ENCODE peak calls at places on chromosomes 6 and 20, in seven cellular contexts. One of them, this sample, is unnamed.

GRCh38 chr20:3203315-3204123 is 963 bp downstream of the DDRGK1 start:
- DNase-seq in kidney glomerular epithelial cell: no peak
- DNase-seq in activated gamma-delta T cell treated with Interleukin-2 at 50 U/mL for 16 hours: no peak
- DNase-seq in GM10248: peak
- DNase-seq in tibial artery: no peak
- DNase-seq in activated CD4-positive, alpha-beta memory T cell treated with anti-CD3 and anti-CD28 coated beads, Interleukin-2, amount 10 ng/mL, durations not matched to agents 7 days and 5 days: peak
- DNase-seq in activated naive CD8-positive, alpha-beta T cell treated with anti-CD3 and anti-CD28 coated beads, Interleukin-2, amount 50 U/mL, for 24 hours: peak
- DNase-seq in this sample: no peak

GRCh38 chr6:133436652-133437051 is 195.5 kb downstream of the EYA4 start:
- DNase-seq in kidney glomerular epithelial cell: no peak
- DNase-seq in activated gamma-delta T cell treated with Interleukin-2 at 50 U/mL for 16 hours: no peak
- DNase-seq in GM10248: no peak
- DNase-seq in tibial artery: no peak
- DNase-seq in activated CD4-positive, alpha-beta memory T cell treated with anti-CD3 and anti-CD28 coated beads, Interleukin-2, amount 10 ng/mL, durations not matched to agents 7 days and 5 days: no peak
- DNase-seq in activated naive CD8-positive, alpha-beta T cell treated with anti-CD3 and anti-CD28 coated beads, Interleukin-2, amount 50 U/mL, for 24 hours: no peak
- DNase-seq in this sample: no peak

GRCh38 chr6:92989656-92990055 is 429.7 kb downstream of the EPHA7 start:
- DNase-seq in kidney glomerular epithelial cell: no peak
- DNase-seq in activated gamma-delta T cell treated with Interleukin-2 at 50 U/mL for 16 hours: no peak
- DNase-seq in GM10248: no peak
- DNase-seq in tibial artery: no peak
- DNase-seq in activated CD4-positive, alpha-beta memory T cell treated with anti-CD3 and anti-CD28 coated beads, Interleukin-2, amount 10 ng/mL, durations not matched to agents 7 days and 5 days: no peak
- DNase-seq in activated naive CD8-positive, alpha-beta T cell treated with anti-CD3 and anti-CD28 coated beads, Interleukin-2, amount 50 U/mL, for 24 hours: no peak
- DNase-seq in this sample: no peak

GRCh38 chr20:33832113-33832853 is 21.1 kb downstream of the CHMP4B start:
- DNase-seq in kidney glomerular epithelial cell: peak
- DNase-seq in activated gamma-delta T cell treated with Interleukin-2 at 50 U/mL for 16 hours: no peak
- DNase-seq in GM10248: no peak
- DNase-seq in tibial artery: no peak
- DNase-seq in activated CD4-positive, alpha-beta memory T cell treated with anti-CD3 and anti-CD28 coated beads, Interleukin-2, amount 10 ng/mL, durations not matched to agents 7 days and 5 days: no peak
- DNase-seq in activated naive CD8-positive, alpha-beta T cell treated with anti-CD3 and anti-CD28 coated beads, Interleukin-2, amount 50 U/mL, for 24 hours: no peak
- DNase-seq in this sample: peak

GRCh38 chr6:142400495-142400894 is 98.7 kb downstream of the ADGRG6 start:
- DNase-seq in kidney glomerular epithelial cell: peak
- DNase-seq in activated gamma-delta T cell treated with Interleukin-2 at 50 U/mL for 16 hours: no peak
- DNase-seq in GM10248: no peak
- DNase-seq in tibial artery: no peak
- DNase-seq in activated CD4-positive, alpha-beta memory T cell treated with anti-CD3 and anti-CD28 coated beads, Interleukin-2, amount 10 ng/mL, durations not matched to agents 7 days and 5 days: no peak
- DNase-seq in activated naive CD8-positive, alpha-beta T cell treated with anti-CD3 and anti-CD28 coated beads, Interleukin-2, amount 50 U/mL, for 24 hours: no peak
- DNase-seq in this sample: no peak

GRCh38 chr20:63121246-63121645 is 94.7 kb downstream of the YTHDF1 start:
- DNase-seq in kidney glomerular epithelial cell: no peak
- DNase-seq in activated gamma-delta T cell treated with Interleukin-2 at 50 U/mL for 16 hours: no peak
- DNase-seq in GM10248: no peak
- DNase-seq in tibial artery: peak
- DNase-seq in activated CD4-positive, alpha-beta memory T cell treated with anti-CD3 and anti-CD28 coated beads, Interleukin-2, amount 10 ng/mL, durations not matched to agents 7 days and 5 days: no peak
- DNase-seq in activated naive CD8-positive, alpha-beta T cell treated with anti-CD3 and anti-CD28 coated beads, Interleukin-2, amount 50 U/mL, for 24 hours: no peak
- DNase-seq in this sample: no peak

GRCh38 chr20:39133205-39133604 is 171.1 kb downstream of the DHX35 start:
- DNase-seq in kidney glomerular epithelial cell: no peak
- DNase-seq in activated gamma-delta T cell treated with Interleukin-2 at 50 U/mL for 16 hours: no peak
- DNase-seq in GM10248: no peak
- DNase-seq in tibial artery: no peak
- DNase-seq in activated CD4-positive, alpha-beta memory T cell treated with anti-CD3 and anti-CD28 coated beads, Interleukin-2, amount 10 ng/mL, durations not matched to agents 7 days and 5 days: no peak
- DNase-seq in activated naive CD8-positive, alpha-beta T cell treated with anti-CD3 and anti-CD28 coated beads, Interleukin-2, amount 50 U/mL, for 24 hours: no peak
- DNase-seq in this sample: no peak

GRCh38 chr6:39054577-39055142 is 6.1 kb downstream of the GLP1R start:
- DNase-seq in kidney glomerular epithelial cell: no peak
- DNase-seq in activated gamma-delta T cell treated with Interleukin-2 at 50 U/mL for 16 hours: no peak
- DNase-seq in GM10248: no peak
- DNase-seq in tibial artery: peak
- DNase-seq in activated CD4-positive, alpha-beta memory T cell treated with anti-CD3 and anti-CD28 coated beads, Interleukin-2, amount 10 ng/mL, durations not matched to agents 7 days and 5 days: no peak
- DNase-seq in activated naive CD8-positive, alpha-beta T cell treated with anti-CD3 and anti-CD28 coated beads, Interleukin-2, amount 50 U/mL, for 24 hours: no peak
- DNase-seq in this sample: no peak

GRCh38 chr20:63754008-63754407 is 14.4 kb downstream of the SLC2A4RG start:
- DNase-seq in kidney glomerular epithelial cell: no peak
- DNase-seq in activated gamma-delta T cell treated with Interleukin-2 at 50 U/mL for 16 hours: no peak
- DNase-seq in GM10248: no peak
- DNase-seq in tibial artery: no peak
- DNase-seq in activated CD4-positive, alpha-beta memory T cell treated with anti-CD3 and anti-CD28 coated beads, Interleukin-2, amount 10 ng/mL, durations not matched to agents 7 days and 5 days: no peak
- DNase-seq in activated naive CD8-positive, alpha-beta T cell treated with anti-CD3 and anti-CD28 coated beads, Interleukin-2, amount 50 U/mL, for 24 hours: no peak
- DNase-seq in this sample: no peak

GRCh38 chr6:35385457-35386202 is 43.3 kb downstream of the PPARD start:
- DNase-seq in kidney glomerular epithelial cell: no peak
- DNase-seq in activated gamma-delta T cell treated with Interleukin-2 at 50 U/mL for 16 hours: no peak
- DNase-seq in GM10248: no peak
- DNase-seq in tibial artery: no peak
- DNase-seq in activated CD4-positive, alpha-beta memory T cell treated with anti-CD3 and anti-CD28 coated beads, Interleukin-2, amount 10 ng/mL, durations not matched to agents 7 days and 5 days: no peak
- DNase-seq in activated naive CD8-positive, alpha-beta T cell treated with anti-CD3 and anti-CD28 coated beads, Interleukin-2, amount 50 U/mL, for 24 hours: no peak
- DNase-seq in this sample: no peak

GRCh38 chr6:41843178-41843577 is 52.0 kb downstream of the USP49 start:
- DNase-seq in kidney glomerular epithelial cell: no peak
- DNase-seq in activated gamma-delta T cell treated with Interleukin-2 at 50 U/mL for 16 hours: no peak
- DNase-seq in GM10248: no peak
- DNase-seq in tibial artery: no peak
- DNase-seq in activated CD4-positive, alpha-beta memory T cell treated with anti-CD3 and anti-CD28 coated beads, Interleukin-2, amount 10 ng/mL, durations not matched to agents 7 days and 5 days: no peak
- DNase-seq in activated naive CD8-positive, alpha-beta T cell treated with anti-CD3 and anti-CD28 coated beads, Interleukin-2, amount 50 U/mL, for 24 hours: no peak
- DNase-seq in this sample: no peak

GRCh38 chr6:25085761-25086160 is 150.0 kb upstream of the RIPOR2 start:
- DNase-seq in kidney glomerular epithelial cell: no peak
- DNase-seq in activated gamma-delta T cell treated with Interleukin-2 at 50 U/mL for 16 hours: no peak
- DNase-seq in GM10248: peak
- DNase-seq in tibial artery: no peak
- DNase-seq in activated CD4-positive, alpha-beta memory T cell treated with anti-CD3 and anti-CD28 coated beads, Interleukin-2, amount 10 ng/mL, durations not matched to agents 7 days and 5 days: no peak
- DNase-seq in activated naive CD8-positive, alpha-beta T cell treated with anti-CD3 and anti-CD28 coated beads, Interleukin-2, amount 50 U/mL, for 24 hours: no peak
- DNase-seq in this sample: no peak

GRCh38 chr6:85110943-85111342 is 338.9 kb upstream of the NT5E start:
- DNase-seq in kidney glomerular epithelial cell: no peak
- DNase-seq in activated gamma-delta T cell treated with Interleukin-2 at 50 U/mL for 16 hours: no peak
- DNase-seq in GM10248: no peak
- DNase-seq in tibial artery: no peak
- DNase-seq in activated CD4-positive, alpha-beta memory T cell treated with anti-CD3 and anti-CD28 coated beads, Interleukin-2, amount 10 ng/mL, durations not matched to agents 7 days and 5 days: no peak
- DNase-seq in activated naive CD8-positive, alpha-beta T cell treated with anti-CD3 and anti-CD28 coated beads, Interleukin-2, amount 50 U/mL, for 24 hours: no peak
- DNase-seq in this sample: no peak

GRCh38 chr6:159594106-159594749 is 98.8 kb downstream of the SOD2 start:
- DNase-seq in kidney glomerular epithelial cell: peak
- DNase-seq in activated gamma-delta T cell treated with Interleukin-2 at 50 U/mL for 16 hours: no peak
- DNase-seq in GM10248: no peak
- DNase-seq in tibial artery: no peak
- DNase-seq in activated CD4-positive, alpha-beta memory T cell treated with anti-CD3 and anti-CD28 coated beads, Interleukin-2, amount 10 ng/mL, durations not matched to agents 7 days and 5 days: no peak
- DNase-seq in activated naive CD8-positive, alpha-beta T cell treated with anti-CD3 and anti-CD28 coated beads, Interleukin-2, amount 50 U/mL, for 24 hours: peak
- DNase-seq in this sample: no peak

GRCh38 chr20:35431621-35432429 is 6.2 kb downstream of the GDF5 start:
- DNase-seq in kidney glomerular epithelial cell: no peak
- DNase-seq in activated gamma-delta T cell treated with Interleukin-2 at 50 U/mL for 16 hours: no peak
- DNase-seq in GM10248: no peak
- DNase-seq in tibial artery: no peak
- DNase-seq in activated CD4-positive, alpha-beta memory T cell treated with anti-CD3 and anti-CD28 coated beads, Interleukin-2, amount 10 ng/mL, durations not matched to agents 7 days and 5 days: no peak
- DNase-seq in activated naive CD8-positive, alpha-beta T cell treated with anti-CD3 and anti-CD28 coated beads, Interleukin-2, amount 50 U/mL, for 24 hours: no peak
- DNase-seq in this sample: no peak

GRCh38 chr6:63663147-63663877 is 27.7 kb downstream of the PHF3 start:
- DNase-seq in kidney glomerular epithelial cell: peak
- DNase-seq in activated gamma-delta T cell treated with Interleukin-2 at 50 U/mL for 16 hours: no peak
- DNase-seq in GM10248: no peak
- DNase-seq in tibial artery: no peak
- DNase-seq in activated CD4-positive, alpha-beta memory T cell treated with anti-CD3 and anti-CD28 coated beads, Interleukin-2, amount 10 ng/mL, durations not matched to agents 7 days and 5 days: no peak
- DNase-seq in activated naive CD8-positive, alpha-beta T cell treated with anti-CD3 and anti-CD28 coated beads, Interleukin-2, amount 50 U/mL, for 24 hours: no peak
- DNase-seq in this sample: no peak

GRCh38 chr6:89970609-89971337 is 76.5 kb downstream of the GJA10 start:
- DNase-seq in kidney glomerular epithelial cell: peak
- DNase-seq in activated gamma-delta T cell treated with Interleukin-2 at 50 U/mL for 16 hours: no peak
- DNase-seq in GM10248: peak
- DNase-seq in tibial artery: no peak
- DNase-seq in activated CD4-positive, alpha-beta memory T cell treated with anti-CD3 and anti-CD28 coated beads, Interleukin-2, amount 10 ng/mL, durations not matched to agents 7 days and 5 days: no peak
- DNase-seq in activated naive CD8-positive, alpha-beta T cell treated with anti-CD3 and anti-CD28 coated beads, Interleukin-2, amount 50 U/mL, for 24 hours: no peak
- DNase-seq in this sample: no peak

GRCh38 chr20:53503517-53503919 is 90.1 kb downstream of the ZNF217 start:
- DNase-seq in kidney glomerular epithelial cell: no peak
- DNase-seq in activated gamma-delta T cell treated with Interleukin-2 at 50 U/mL for 16 hours: no peak
- DNase-seq in GM10248: no peak
- DNase-seq in tibial artery: no peak
- DNase-seq in activated CD4-positive, alpha-beta memory T cell treated with anti-CD3 and anti-CD28 coated beads, Interleukin-2, amount 10 ng/mL, durations not matched to agents 7 days and 5 days: no peak
- DNase-seq in activated naive CD8-positive, alpha-beta T cell treated with anti-CD3 and anti-CD28 coated beads, Interleukin-2, amount 50 U/mL, for 24 hours: no peak
- DNase-seq in this sample: no peak

GRCh38 chr20:58224097-58224496 is 4.4 kb downstream of the ANKRD60 start:
- DNase-seq in kidney glomerular epithelial cell: no peak
- DNase-seq in activated gamma-delta T cell treated with Interleukin-2 at 50 U/mL for 16 hours: no peak
- DNase-seq in GM10248: no peak
- DNase-seq in tibial artery: no peak
- DNase-seq in activated CD4-positive, alpha-beta memory T cell treated with anti-CD3 and anti-CD28 coated beads, Interleukin-2, amount 10 ng/mL, durations not matched to agents 7 days and 5 days: no peak
- DNase-seq in activated naive CD8-positive, alpha-beta T cell treated with anti-CD3 and anti-CD28 coated beads, Interleukin-2, amount 50 U/mL, for 24 hours: peak
- DNase-seq in this sample: no peak

GRCh38 chr20:49594143-49594928 is 26.4 kb upstream of the PTGIS start:
- DNase-seq in kidney glomerular epithelial cell: no peak
- DNase-seq in activated gamma-delta T cell treated with Interleukin-2 at 50 U/mL for 16 hours: peak
- DNase-seq in GM10248: no peak
- DNase-seq in tibial artery: peak
- DNase-seq in activated CD4-positive, alpha-beta memory T cell treated with anti-CD3 and anti-CD28 coated beads, Interleukin-2, amount 10 ng/mL, durations not matched to agents 7 days and 5 days: peak
- DNase-seq in activated naive CD8-positive, alpha-beta T cell treated with anti-CD3 and anti-CD28 coated beads, Interleukin-2, amount 50 U/mL, for 24 hours: peak
- DNase-seq in this sample: no peak

GRCh38 chr6:66638099-66638498 is 931.1 kb upstream of the EYS start:
- DNase-seq in kidney glomerular epithelial cell: no peak
- DNase-seq in activated gamma-delta T cell treated with Interleukin-2 at 50 U/mL for 16 hours: no peak
- DNase-seq in GM10248: no peak
- DNase-seq in tibial artery: no peak
- DNase-seq in activated CD4-positive, alpha-beta memory T cell treated with anti-CD3 and anti-CD28 coated beads, Interleukin-2, amount 10 ng/mL, durations not matched to agents 7 days and 5 days: no peak
- DNase-seq in activated naive CD8-positive, alpha-beta T cell treated with anti-CD3 and anti-CD28 coated beads, Interleukin-2, amount 50 U/mL, for 24 hours: no peak
- DNase-seq in this sample: no peak

GRCh38 chr6:138963531-138963930 is 24.5 kb downstream of the REPS1 start:
- DNase-seq in kidney glomerular epithelial cell: no peak
- DNase-seq in activated gamma-delta T cell treated with Interleukin-2 at 50 U/mL for 16 hours: no peak
- DNase-seq in GM10248: no peak
- DNase-seq in tibial artery: no peak
- DNase-seq in activated CD4-positive, alpha-beta memory T cell treated with anti-CD3 and anti-CD28 coated beads, Interleukin-2, amount 10 ng/mL, durations not matched to agents 7 days and 5 days: no peak
- DNase-seq in activated naive CD8-positive, alpha-beta T cell treated with anti-CD3 and anti-CD28 coated beads, Interleukin-2, amount 50 U/mL, for 24 hours: no peak
- DNase-seq in this sample: no peak

GRCh38 chr6:4920914-4921410 is 82.9 kb downstream of the RPP40 start:
- DNase-seq in kidney glomerular epithelial cell: no peak
- DNase-seq in activated gamma-delta T cell treated with Interleukin-2 at 50 U/mL for 16 hours: no peak
- DNase-seq in GM10248: no peak
- DNase-seq in tibial artery: no peak
- DNase-seq in activated CD4-positive, alpha-beta memory T cell treated with anti-CD3 and anti-CD28 coated beads, Interleukin-2, amount 10 ng/mL, durations not matched to agents 7 days and 5 days: no peak
- DNase-seq in activated naive CD8-positive, alpha-beta T cell treated with anti-CD3 and anti-CD28 coated beads, Interleukin-2, amount 50 U/mL, for 24 hours: no peak
- DNase-seq in this sample: no peak

GRCh38 chr20:32274359-32274758 is 3.1 kb upstream of the KIF3B start:
- DNase-seq in kidney glomerular epithelial cell: no peak
- DNase-seq in activated gamma-delta T cell treated with Interleukin-2 at 50 U/mL for 16 hours: no peak
- DNase-seq in GM10248: no peak
- DNase-seq in tibial artery: peak
- DNase-seq in activated CD4-positive, alpha-beta memory T cell treated with anti-CD3 and anti-CD28 coated beads, Interleukin-2, amount 10 ng/mL, durations not matched to agents 7 days and 5 days: no peak
- DNase-seq in activated naive CD8-positive, alpha-beta T cell treated with anti-CD3 and anti-CD28 coated beads, Interleukin-2, amount 50 U/mL, for 24 hours: no peak
- DNase-seq in this sample: no peak

GRCh38 chr6:111759836-111760785 is 113.1 kb downstream of the FYN start:
- DNase-seq in kidney glomerular epithelial cell: no peak
- DNase-seq in activated gamma-delta T cell treated with Interleukin-2 at 50 U/mL for 16 hours: peak
- DNase-seq in GM10248: no peak
- DNase-seq in tibial artery: no peak
- DNase-seq in activated CD4-positive, alpha-beta memory T cell treated with anti-CD3 and anti-CD28 coated beads, Interleukin-2, amount 10 ng/mL, durations not matched to agents 7 days and 5 days: peak
- DNase-seq in activated naive CD8-positive, alpha-beta T cell treated with anti-CD3 and anti-CD28 coated beads, Interleukin-2, amount 50 U/mL, for 24 hours: no peak
- DNase-seq in this sample: no peak

GRCh38 chr20:45044084-45044573 is 56.8 kb downstream of the KCNS1 start:
- DNase-seq in kidney glomerular epithelial cell: peak
- DNase-seq in activated gamma-delta T cell treated with Interleukin-2 at 50 U/mL for 16 hours: peak
- DNase-seq in GM10248: peak
- DNase-seq in tibial artery: no peak
- DNase-seq in activated CD4-positive, alpha-beta memory T cell treated with anti-CD3 and anti-CD28 coated beads, Interleukin-2, amount 10 ng/mL, durations not matched to agents 7 days and 5 days: peak
- DNase-seq in activated naive CD8-positive, alpha-beta T cell treated with anti-CD3 and anti-CD28 coated beads, Interleukin-2, amount 50 U/mL, for 24 hours: no peak
- DNase-seq in this sample: peak

GRCh38 chr20:10505320-10506226 is 70.5 kb downstream of the SLX4IP start:
- DNase-seq in kidney glomerular epithelial cell: no peak
- DNase-seq in activated gamma-delta T cell treated with Interleukin-2 at 50 U/mL for 16 hours: no peak
- DNase-seq in GM10248: no peak
- DNase-seq in tibial artery: peak
- DNase-seq in activated CD4-positive, alpha-beta memory T cell treated with anti-CD3 and anti-CD28 coated beads, Interleukin-2, amount 10 ng/mL, durations not matched to agents 7 days and 5 days: no peak
- DNase-seq in activated naive CD8-positive, alpha-beta T cell treated with anti-CD3 and anti-CD28 coated beads, Interleukin-2, amount 50 U/mL, for 24 hours: no peak
- DNase-seq in this sample: no peak

GRCh38 chr6:153511896-153512496 is 380.9 kb upstream of the RGS17 start:
- DNase-seq in kidney glomerular epithelial cell: peak
- DNase-seq in activated gamma-delta T cell treated with Interleukin-2 at 50 U/mL for 16 hours: no peak
- DNase-seq in GM10248: peak
- DNase-seq in tibial artery: no peak
- DNase-seq in activated CD4-positive, alpha-beta memory T cell treated with anti-CD3 and anti-CD28 coated beads, Interleukin-2, amount 10 ng/mL, durations not matched to agents 7 days and 5 days: no peak
- DNase-seq in activated naive CD8-positive, alpha-beta T cell treated with anti-CD3 and anti-CD28 coated beads, Interleukin-2, amount 50 U/mL, for 24 hours: no peak
- DNase-seq in this sample: no peak

GRCh38 chr6:136791296-136792065 is 796 bp downstream of the MAP3K5 start:
- DNase-seq in kidney glomerular epithelial cell: peak
- DNase-seq in activated gamma-delta T cell treated with Interleukin-2 at 50 U/mL for 16 hours: peak
- DNase-seq in GM10248: peak
- DNase-seq in tibial artery: peak
- DNase-seq in activated CD4-positive, alpha-beta memory T cell treated with anti-CD3 and anti-CD28 coated beads, Interleukin-2, amount 10 ng/mL, durations not matched to agents 7 days and 5 days: peak
- DNase-seq in activated naive CD8-positive, alpha-beta T cell treated with anti-CD3 and anti-CD28 coated beads, Interleukin-2, amount 50 U/mL, for 24 hours: peak
- DNase-seq in this sample: peak

GRCh38 chr6:81515562-81516453 is 236.7 kb downstream of the TENT5A start:
- DNase-seq in kidney glomerular epithelial cell: no peak
- DNase-seq in activated gamma-delta T cell treated with Interleukin-2 at 50 U/mL for 16 hours: no peak
- DNase-seq in GM10248: no peak
- DNase-seq in tibial artery: no peak
- DNase-seq in activated CD4-positive, alpha-beta memory T cell treated with anti-CD3 and anti-CD28 coated beads, Interleukin-2, amount 10 ng/mL, durations not matched to agents 7 days and 5 days: no peak
- DNase-seq in activated naive CD8-positive, alpha-beta T cell treated with anti-CD3 and anti-CD28 coated beads, Interleukin-2, amount 50 U/mL, for 24 hours: no peak
- DNase-seq in this sample: no peak

GRCh38 chr20:39004508-39004907 is 42.4 kb downstream of the DHX35 start:
- DNase-seq in kidney glomerular epithelial cell: no peak
- DNase-seq in activated gamma-delta T cell treated with Interleukin-2 at 50 U/mL for 16 hours: peak
- DNase-seq in GM10248: no peak
- DNase-seq in tibial artery: no peak
- DNase-seq in activated CD4-positive, alpha-beta memory T cell treated with anti-CD3 and anti-CD28 coated beads, Interleukin-2, amount 10 ng/mL, durations not matched to agents 7 days and 5 days: peak
- DNase-seq in activated naive CD8-positive, alpha-beta T cell treated with anti-CD3 and anti-CD28 coated beads, Interleukin-2, amount 50 U/mL, for 24 hours: no peak
- DNase-seq in this sample: no peak

GRCh38 chr20:33724439-33725094 is 4.5 kb upstream of the PXMP4 start:
- DNase-seq in kidney glomerular epithelial cell: no peak
- DNase-seq in activated gamma-delta T cell treated with Interleukin-2 at 50 U/mL for 16 hours: no peak
- DNase-seq in GM10248: no peak
- DNase-seq in tibial artery: no peak
- DNase-seq in activated CD4-positive, alpha-beta memory T cell treated with anti-CD3 and anti-CD28 coated beads, Interleukin-2, amount 10 ng/mL, durations not matched to agents 7 days and 5 days: no peak
- DNase-seq in activated naive CD8-positive, alpha-beta T cell treated with anti-CD3 and anti-CD28 coated beads, Interleukin-2, amount 50 U/mL, for 24 hours: no peak
- DNase-seq in this sample: no peak

GRCh38 chr6:21305827-21306469 is 287.6 kb upstream of the SOX4 start:
- DNase-seq in kidney glomerular epithelial cell: no peak
- DNase-seq in activated gamma-delta T cell treated with Interleukin-2 at 50 U/mL for 16 hours: no peak
- DNase-seq in GM10248: no peak
- DNase-seq in tibial artery: no peak
- DNase-seq in activated CD4-positive, alpha-beta memory T cell treated with anti-CD3 and anti-CD28 coated beads, Interleukin-2, amount 10 ng/mL, durations not matched to agents 7 days and 5 days: no peak
- DNase-seq in activated naive CD8-positive, alpha-beta T cell treated with anti-CD3 and anti-CD28 coated beads, Interleukin-2, amount 50 U/mL, for 24 hours: no peak
- DNase-seq in this sample: no peak

GRCh38 chr20:37396520-37397075 is 50.7 kb downstream of the SRC start:
- DNase-seq in kidney glomerular epithelial cell: no peak
- DNase-seq in activated gamma-delta T cell treated with Interleukin-2 at 50 U/mL for 16 hours: no peak
- DNase-seq in GM10248: no peak
- DNase-seq in tibial artery: no peak
- DNase-seq in activated CD4-positive, alpha-beta memory T cell treated with anti-CD3 and anti-CD28 coated beads, Interleukin-2, amount 10 ng/mL, durations not matched to agents 7 days and 5 days: no peak
- DNase-seq in activated naive CD8-positive, alpha-beta T cell treated with anti-CD3 and anti-CD28 coated beads, Interleukin-2, amount 50 U/mL, for 24 hours: no peak
- DNase-seq in this sample: no peak

GRCh38 chr20:1178623-1179022 is 6.2 kb downstream of the TMEM74B start:
- DNase-seq in kidney glomerular epithelial cell: no peak
- DNase-seq in activated gamma-delta T cell treated with Interleukin-2 at 50 U/mL for 16 hours: no peak
- DNase-seq in GM10248: no peak
- DNase-seq in tibial artery: no peak
- DNase-seq in activated CD4-positive, alpha-beta memory T cell treated with anti-CD3 and anti-CD28 coated beads, Interleukin-2, amount 10 ng/mL, durations not matched to agents 7 days and 5 days: no peak
- DNase-seq in activated naive CD8-positive, alpha-beta T cell treated with anti-CD3 and anti-CD28 coated beads, Interleukin-2, amount 50 U/mL, for 24 hours: no peak
- DNase-seq in this sample: no peak